ENCODE peak calls at places on chromosomes 12 and 14, in seven cellular contexts. One of them, this sample, is unnamed.

GRCh38 chr12:117395766-117396165 is 34.3 kb upstream of the NOS1 start:
- DNase-seq in GM13976: no peak
- DNase-seq in RPMI8226: no peak
- DNase-seq in caudate nucleus: no peak
- DNase-seq in GM10248: no peak
- DNase-seq in mucosa of gallbladder: no peak
- DNase-seq in OCI-LY7: no peak
- DNase-seq in this sample: no peak

GRCh38 chr12:91483471-91483985 is 300.9 kb upstream of the DCN start:
- DNase-seq in GM13976: no peak
- DNase-seq in GM10248: no peak
- DNase-seq in caudate nucleus: no peak
- DNase-seq in OCI-LY7: no peak
- DNase-seq in RPMI8226: no peak
- DNase-seq in mucosa of gallbladder: no peak
- DNase-seq in this sample: no peak

GRCh38 chr12:4819654-4820053 is 90.1 kb upstream of the KCNA1 start:
- DNase-seq in caudate nucleus: no peak
- DNase-seq in GM13976: peak; percentile 50
- DNase-seq in OCI-LY7: no peak
- DNase-seq in GM10248: peak; percentile 44
- DNase-seq in RPMI8226: peak; percentile 50
- DNase-seq in mucosa of gallbladder: no peak
- DNase-seq in this sample: peak; percentile 61

GRCh38 chr12:110171636-110172035 is 47.5 kb downstream of the IFT81 start:
- DNase-seq in caudate nucleus: no peak
- DNase-seq in mucosa of gallbladder: no peak
- DNase-seq in GM10248: no peak
- DNase-seq in RPMI8226: no peak
- DNase-seq in GM13976: no peak
- DNase-seq in OCI-LY7: no peak
- DNase-seq in this sample: no peak

GRCh38 chr14:80425686-80426085 is 214.4 kb upstream of the DIO2 start:
- DNase-seq in mucosa of gallbladder: no peak
- DNase-seq in OCI-LY7: no peak
- DNase-seq in caudate nucleus: no peak
- DNase-seq in GM10248: no peak
- DNase-seq in GM13976: no peak
- DNase-seq in RPMI8226: no peak
- DNase-seq in this sample: peak; percentile 84

GRCh38 chr12:121712462-121713256 is at the start of gene TMEM120B:
- DNase-seq in mucosa of gallbladder: peak; percentile 86
- DNase-seq in OCI-LY7: peak; percentile 84
- DNase-seq in RPMI8226: peak; percentile 82
- DNase-seq in GM10248: peak; percentile 95
- DNase-seq in caudate nucleus: peak; percentile 78
- DNase-seq in GM13976: peak; percentile 96
- DNase-seq in this sample: peak; percentile 87

GRCh38 chr14:70665448-70666363 is 24.0 kb downstream of the TTC9 start:
- DNase-seq in caudate nucleus: no peak
- DNase-seq in GM13976: peak; percentile 60
- DNase-seq in GM10248: peak; percentile 71
- DNase-seq in mucosa of gallbladder: peak; percentile 74
- DNase-seq in OCI-LY7: peak; percentile 82
- DNase-seq in RPMI8226: peak; percentile 88
- DNase-seq in this sample: peak; percentile 42

GRCh38 chr12:113361574-113362370 is 3.4 kb downstream of the PLBD2 start:
- DNase-seq in GM13976: no peak
- DNase-seq in caudate nucleus: no peak
- DNase-seq in GM10248: no peak
- DNase-seq in RPMI8226: no peak
- DNase-seq in OCI-LY7: no peak
- DNase-seq in mucosa of gallbladder: no peak
- DNase-seq in this sample: no peak

GRCh38 chr12:90253142-90253541 is 544.5 kb upstream of the ATP2B1 start:
- DNase-seq in mucosa of gallbladder: no peak
- DNase-seq in RPMI8226: no peak
- DNase-seq in GM10248: no peak
- DNase-seq in GM13976: no peak
- DNase-seq in caudate nucleus: no peak
- DNase-seq in OCI-LY7: no peak
- DNase-seq in this sample: no peak

GRCh38 chr14:79144891-79145290 is 974.7 kb downstream of the NRXN3 start:
- DNase-seq in GM10248: no peak
- DNase-seq in RPMI8226: no peak
- DNase-seq in caudate nucleus: no peak
- DNase-seq in OCI-LY7: no peak
- DNase-seq in GM13976: no peak
- DNase-seq in mucosa of gallbladder: no peak
- DNase-seq in this sample: no peak

GRCh38 chr12:128813883-128814282 is 9.9 kb downstream of the SLC15A4 start:
- DNase-seq in OCI-LY7: no peak
- DNase-seq in GM10248: no peak
- DNase-seq in mucosa of gallbladder: no peak
- DNase-seq in caudate nucleus: no peak
- DNase-seq in GM13976: no peak
- DNase-seq in RPMI8226: no peak
- DNase-seq in this sample: peak; percentile 41

GRCh38 chr14:98593361-98593761 is 678.6 kb downstream of the BCL11B start:
- DNase-seq in OCI-LY7: no peak
- DNase-seq in GM10248: no peak
- DNase-seq in caudate nucleus: peak; percentile 92
- DNase-seq in RPMI8226: no peak
- DNase-seq in GM13976: no peak
- DNase-seq in mucosa of gallbladder: no peak
- DNase-seq in this sample: no peak

GRCh38 chr14:64279719-64280668 is 14.2 kb downstream of the ESR2 start:
- DNase-seq in caudate nucleus: no peak
- DNase-seq in RPMI8226: no peak
- DNase-seq in mucosa of gallbladder: no peak
- DNase-seq in GM10248: no peak
- DNase-seq in GM13976: no peak
- DNase-seq in OCI-LY7: no peak
- DNase-seq in this sample: peak; percentile 68

GRCh38 chr14:34693228-34693939 is 21.0 kb downstream of the CFL2 start:
- DNase-seq in GM10248: peak; percentile 24
- DNase-seq in GM13976: no peak
- DNase-seq in mucosa of gallbladder: no peak
- DNase-seq in OCI-LY7: peak; percentile 24
- DNase-seq in caudate nucleus: no peak
- DNase-seq in RPMI8226: peak; percentile 20
- DNase-seq in this sample: peak; percentile 21

GRCh38 chr12:27781680-27782079 is 1.6 kb upstream of the MANSC4 start:
- DNase-seq in GM10248: no peak
- DNase-seq in OCI-LY7: no peak
- DNase-seq in RPMI8226: no peak
- DNase-seq in GM13976: no peak
- DNase-seq in mucosa of gallbladder: no peak
- DNase-seq in caudate nucleus: no peak
- DNase-seq in this sample: peak; percentile 19

GRCh38 chr14:20489093-20489994 is 16.0 kb upstream of the RNASE10 start:
- DNase-seq in GM10248: peak; percentile 29
- DNase-seq in GM13976: no peak
- DNase-seq in mucosa of gallbladder: no peak
- DNase-seq in caudate nucleus: no peak
- DNase-seq in RPMI8226: no peak
- DNase-seq in OCI-LY7: no peak
- DNase-seq in this sample: peak; percentile 53

GRCh38 chr14:101876539-101876938 is 87.8 kb upstream of the DYNC1H1 start:
- DNase-seq in OCI-LY7: peak; percentile 97
- DNase-seq in GM10248: peak; percentile 79
- DNase-seq in GM13976: peak; percentile 79
- DNase-seq in caudate nucleus: no peak
- DNase-seq in mucosa of gallbladder: peak; percentile 83
- DNase-seq in RPMI8226: peak; percentile 95
- DNase-seq in this sample: no peak

GRCh38 chr12:90954921-90955320 is at the start of gene CCER1:
- DNase-seq in OCI-LY7: no peak
- DNase-seq in caudate nucleus: no peak
- DNase-seq in RPMI8226: no peak
- DNase-seq in mucosa of gallbladder: no peak
- DNase-seq in GM13976: no peak
- DNase-seq in GM10248: no peak
- DNase-seq in this sample: no peak

GRCh38 chr14:64871344-64871743 is 8.4 kb downstream of the SPTB start:
- DNase-seq in OCI-LY7: no peak
- DNase-seq in GM13976: no peak
- DNase-seq in GM10248: no peak
- DNase-seq in mucosa of gallbladder: no peak
- DNase-seq in RPMI8226: no peak
- DNase-seq in caudate nucleus: no peak
- DNase-seq in this sample: no peak

GRCh38 chr12:128976120-128976519 is 122.8 kb downstream of the GLT1D1 start:
- DNase-seq in GM13976: peak; percentile 50
- DNase-seq in caudate nucleus: peak; percentile 78
- DNase-seq in OCI-LY7: peak; percentile 13
- DNase-seq in GM10248: no peak
- DNase-seq in mucosa of gallbladder: peak; percentile 26
- DNase-seq in RPMI8226: no peak
- DNase-seq in this sample: peak; percentile 79

GRCh38 chr12:68340404-68341270 is 8.5 kb upstream of the MDM1 start:
- DNase-seq in GM10248: no peak
- DNase-seq in caudate nucleus: no peak
- DNase-seq in OCI-LY7: no peak
- DNase-seq in mucosa of gallbladder: no peak
- DNase-seq in RPMI8226: no peak
- DNase-seq in GM13976: no peak
- DNase-seq in this sample: no peak

GRCh38 chr14:28088125-28088524 is 678.5 kb upstream of the FOXG1 start:
- DNase-seq in caudate nucleus: no peak
- DNase-seq in mucosa of gallbladder: no peak
- DNase-seq in GM10248: no peak
- DNase-seq in RPMI8226: no peak
- DNase-seq in OCI-LY7: no peak
- DNase-seq in GM13976: no peak
- DNase-seq in this sample: no peak

GRCh38 chr14:105853907-105854599 is 327.7 kb downstream of the TMEM121 start:
- DNase-seq in caudate nucleus: no peak
- DNase-seq in OCI-LY7: peak; percentile 57
- DNase-seq in GM13976: no peak
- DNase-seq in RPMI8226: no peak
- DNase-seq in GM10248: no peak
- DNase-seq in mucosa of gallbladder: no peak
- DNase-seq in this sample: no peak

GRCh38 chr12:57772429-57773322 is at the start of gene EEF1AKMT3:
- DNase-seq in caudate nucleus: no peak
- DNase-seq in GM13976: peak; percentile 51
- DNase-seq in RPMI8226: no peak
- DNase-seq in OCI-LY7: no peak
- DNase-seq in GM10248: peak; percentile 57
- DNase-seq in mucosa of gallbladder: peak; percentile 46
- DNase-seq in this sample: peak; percentile 72

GRCh38 chr14:21978184-21978998 is 304.8 kb upstream of the OR4E1 start:
- DNase-seq in caudate nucleus: no peak
- DNase-seq in GM13976: peak; percentile 58
- DNase-seq in OCI-LY7: peak; percentile 66
- DNase-seq in RPMI8226: peak; percentile 34
- DNase-seq in GM10248: peak; percentile 64
- DNase-seq in mucosa of gallbladder: peak; percentile 14
- DNase-seq in this sample: peak; percentile 66

GRCh38 chr12:102702447-102703114 is 214.5 kb downstream of the PAH start:
- DNase-seq in caudate nucleus: no peak
- DNase-seq in GM13976: peak; percentile 53
- DNase-seq in OCI-LY7: peak; percentile 50
- DNase-seq in mucosa of gallbladder: peak; percentile 13
- DNase-seq in GM10248: peak; percentile 56
- DNase-seq in RPMI8226: peak; percentile 33
- DNase-seq in this sample: peak; percentile 52

GRCh38 chr12:48965447-48965846 is 6.1 kb downstream of the WNT10B start:
- DNase-seq in OCI-LY7: no peak
- DNase-seq in mucosa of gallbladder: no peak
- DNase-seq in GM13976: no peak
- DNase-seq in GM10248: no peak
- DNase-seq in RPMI8226: no peak
- DNase-seq in caudate nucleus: no peak
- DNase-seq in this sample: no peak

GRCh38 chr14:60637490-60638452 is 11.5 kb downstream of the SIX1 start:
- DNase-seq in RPMI8226: no peak
- DNase-seq in mucosa of gallbladder: no peak
- DNase-seq in caudate nucleus: no peak
- DNase-seq in GM13976: no peak
- DNase-seq in OCI-LY7: no peak
- DNase-seq in GM10248: no peak
- DNase-seq in this sample: no peak

GRCh38 chr14:47585447-47585846 is 90.0 kb downstream of the MDGA2 start:
- DNase-seq in caudate nucleus: no peak
- DNase-seq in OCI-LY7: no peak
- DNase-seq in RPMI8226: no peak
- DNase-seq in GM13976: no peak
- DNase-seq in mucosa of gallbladder: no peak
- DNase-seq in GM10248: no peak
- DNase-seq in this sample: no peak

GRCh38 chr14:105487449-105487985 is 831 bp downstream of the CRIP1 start:
- DNase-seq in OCI-LY7: no peak
- DNase-seq in GM10248: peak; percentile 60
- DNase-seq in caudate nucleus: no peak
- DNase-seq in mucosa of gallbladder: no peak
- DNase-seq in GM13976: no peak
- DNase-seq in RPMI8226: peak; percentile 68
- DNase-seq in this sample: no peak

GRCh38 chr14:82951171-82951570 is 1417.5 kb upstream of the SEL1L start:
- DNase-seq in OCI-LY7: no peak
- DNase-seq in mucosa of gallbladder: no peak
- DNase-seq in RPMI8226: no peak
- DNase-seq in GM10248: no peak
- DNase-seq in GM13976: no peak
- DNase-seq in caudate nucleus: no peak
- DNase-seq in this sample: no peak

GRCh38 chr12:74043343-74043742 is 494.3 kb upstream of the ATXN7L3B start:
- DNase-seq in RPMI8226: no peak
- DNase-seq in GM10248: no peak
- DNase-seq in caudate nucleus: no peak
- DNase-seq in GM13976: no peak
- DNase-seq in OCI-LY7: no peak
- DNase-seq in mucosa of gallbladder: no peak
- DNase-seq in this sample: peak; percentile 88